ENCODE peak calls at places on chromosomes 2 and 18, in seven cellular contexts. S, G, F, P, N, B and D are unnamed samples.

GRCh38 chr2:129400825-129401224 is 578.6 kb upstream of the RAB6C start:
- DNase-seq in F (peak; percentile 13), P (no peak), G (no peak), N (no peak), B (no peak), S (no peak), D (no peak)

GRCh38 chr18:24234850-24235418 is 96.1 kb downstream of the CABYR start:
- DNase-seq in S (no peak), G (no peak), B (no peak), F (no peak), P (no peak), N (no peak), D (no peak)

GRCh38 chr2:118856978-118857676 is 9.7 kb upstream of the EN1 start:
- DNase-seq in B (no peak), S (no peak), N (no peak), F (no peak), P (no peak), G (peak; percentile 40), D (no peak)

GRCh38 chr2:47040662-47041061 is 114.4 kb downstream of the STPG4 start:
- DNase-seq in N (no peak), B (no peak), P (no peak), F (no peak), G (no peak), S (no peak), D (no peak)

GRCh38 chr2:239222346-239223028 is 178.3 kb downstream of the HDAC4 start:
- DNase-seq in B (no peak), N (no peak), P (peak; percentile 88), S (no peak), G (no peak), F (no peak), D (no peak)

GRCh38 chr2:110743600-110743999 is 11.2 kb downstream of the ACOXL start:
- DNase-seq in P (no peak), S (no peak), G (no peak), B (no peak), F (no peak), N (no peak), D (no peak)

GRCh38 chr18:55328301-55328700 is 259.7 kb downstream of the TCF4 start:
- DNase-seq in G (no peak), N (peak; percentile 24), B (no peak), P (peak; percentile 88), S (peak; percentile 83), F (no peak), D (no peak)

GRCh38 chr2:204218040-204218439 is 281.5 kb downstream of the ICOS start:
- DNase-seq in G (no peak), S (no peak), B (no peak), P (no peak), N (no peak), F (no peak), D (no peak)

GRCh38 chr2:54673501-54673998 is 49.9 kb upstream of the EML6 start:
- DNase-seq in F (no peak), S (no peak), N (peak; percentile 94), B (peak; percentile 87), G (peak; percentile 50), P (peak; percentile 94), D (peak; percentile 82)

GRCh38 chr2:164981217-164981990 is 26.1 kb upstream of the SLC38A11 start:
- DNase-seq in F (no peak), S (peak; percentile 66), N (peak; percentile 57), P (peak; percentile 49), B (no peak), G (no peak), D (no peak)

GRCh38 chr2:222477962-222478608 is 53.7 kb downstream of the SGPP2 start:
- DNase-seq in F (peak; percentile 33), G (no peak), S (no peak), B (no peak), N (no peak), P (no peak), D (no peak)

GRCh38 chr2:23550553-23550952 is 165.6 kb downstream of the KLHL29 start:
- DNase-seq in G (no peak), S (peak; percentile 48), F (no peak), N (no peak), P (no peak), B (no peak), D (no peak)

GRCh38 chr2:76197842-76198448 is 487.2 kb upstream of the GCFC2 start:
- DNase-seq in G (peak; percentile 8), N (peak; percentile 80), F (peak; percentile 80), B (peak; percentile 14), S (peak; percentile 37), P (peak; percentile 65), D (peak; percentile 69)

GRCh38 chr2:196372276-196372809 is 201.0 kb upstream of the STK17B start:
- DNase-seq in P (no peak), B (no peak), S (peak; percentile 31), N (no peak), G (no peak), F (no peak), D (no peak)

GRCh38 chr2:235091421-235091820 is 139.6 kb downstream of the SH3BP4 start:
- DNase-seq in P (peak; percentile 49), B (no peak), G (no peak), S (no peak), F (no peak), N (no peak), D (no peak)

GRCh38 chr2:26845021-26845420 is 2.9 kb upstream of the DPYSL5 start:
- DNase-seq in B (no peak), F (no peak), N (no peak), P (no peak), G (no peak), S (no peak), D (no peak)

DNA sequence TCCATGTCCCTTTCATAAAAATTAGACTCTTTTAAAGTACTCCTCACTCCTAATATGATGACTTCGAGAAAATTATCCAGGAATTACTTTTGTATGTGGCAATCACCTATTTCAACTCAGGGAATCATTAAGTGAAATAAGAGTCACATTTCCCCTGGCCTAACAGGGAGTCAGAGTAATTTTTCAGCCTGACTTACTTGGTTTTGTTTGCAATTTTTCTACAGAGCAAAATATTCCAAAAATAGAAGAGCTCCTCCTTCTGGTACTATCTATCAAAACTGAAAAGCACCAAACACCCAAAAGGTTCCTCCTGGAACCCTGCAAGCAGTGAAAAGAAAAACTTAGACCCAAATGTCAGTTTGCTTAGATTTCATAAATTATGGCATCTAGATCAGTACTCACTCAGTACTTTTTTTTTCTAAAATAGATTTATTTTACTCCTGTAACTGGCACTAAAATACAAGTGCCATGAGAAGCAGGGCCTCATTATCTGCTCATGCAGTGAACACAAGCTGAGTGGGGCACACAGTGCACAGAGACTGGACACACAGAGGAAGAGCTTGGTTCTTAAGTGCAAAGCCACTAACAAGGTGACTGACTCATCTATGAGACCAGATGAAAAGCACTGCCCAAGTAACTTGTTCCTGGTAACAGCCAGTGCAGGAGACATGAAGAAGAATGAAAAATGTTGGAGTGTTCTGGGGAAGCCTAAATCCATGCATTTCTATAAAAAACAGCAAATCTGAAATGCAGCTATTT is 28.7 kb downstream of the ACAA2 start:
- DNase-seq in G (no peak), N (peak; percentile 60), P (peak; percentile 54), F (no peak), S (peak; percentile 11), B (no peak), D (no peak)
- TF ChIP-seq CTCF in G (no peak), N (peak; percentile 25), P (peak; percentile 31), F (no peak), S (peak; percentile 38), B (no peak), D (no peak)

GRCh38 chr2:9109871-9110270 is 96.7 kb upstream of the ASAP2 start:
- DNase-seq in B (no peak), F (no peak), N (no peak), S (no peak), P (no peak), G (no peak), D (no peak)

GRCh38 chr2:9112079-9112721 is 94.4 kb upstream of the ASAP2 start:
- DNase-seq in S (peak; percentile 95), N (peak; percentile 98), B (no peak), G (no peak), F (no peak), P (peak; percentile 92), D (peak; percentile 3)

GRCh38 chr2:9110346-9110884 is 96.2 kb upstream of the ASAP2 start:
- DNase-seq in S (no peak), B (no peak), F (no peak), N (no peak), P (no peak), G (no peak), D (no peak)

GRCh38 chr2:9113262-9113661 is 93.3 kb upstream of the ASAP2 start:
- DNase-seq in N (no peak), G (no peak), S (no peak), B (no peak), F (no peak), P (no peak), D (no peak)

DNA sequence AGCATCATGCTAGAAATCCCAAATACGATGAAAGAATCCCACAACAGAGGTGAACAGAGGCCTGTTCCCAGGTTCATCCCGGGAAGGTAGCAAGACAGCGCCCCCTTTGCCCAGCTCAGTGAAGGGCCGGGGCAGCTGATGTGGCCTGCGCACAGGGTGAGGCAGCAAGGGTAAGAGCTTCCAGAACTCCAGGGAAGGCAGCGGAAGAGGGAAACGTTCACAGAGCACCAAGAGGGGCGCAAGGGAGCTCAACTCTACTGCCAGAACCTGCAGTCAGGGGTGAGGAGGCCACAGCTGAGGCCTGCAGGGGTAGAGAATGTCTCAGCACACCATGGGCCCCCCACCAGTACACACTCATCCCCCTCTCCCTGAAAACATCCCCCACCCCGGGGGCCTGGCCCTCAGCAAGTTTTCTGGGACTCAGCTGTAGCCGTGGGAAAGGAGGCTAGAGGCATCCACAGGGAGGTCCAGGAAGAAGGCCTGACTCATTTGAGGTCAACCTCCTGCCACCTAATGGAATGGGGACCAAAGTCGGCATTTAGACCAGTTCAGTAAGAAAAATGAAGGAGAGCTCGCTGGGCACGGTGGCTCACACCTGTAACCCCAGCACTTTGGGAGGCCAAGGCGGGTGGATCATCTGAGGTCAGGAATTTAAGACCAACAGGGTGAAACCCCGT is 95.6 kb upstream of the ASAP2 start:
- DNase-seq in N (peak; percentile 27), P (no peak), B (no peak), S (peak; percentile 43), F (peak; percentile 45), G (no peak), D (no peak)
- TF ChIP-seq CTCF in N (peak; percentile 27), P (no peak), B (peak; percentile 11), S (peak; percentile 29), F (peak; percentile 52), G (no peak), D (no peak)

DNA sequence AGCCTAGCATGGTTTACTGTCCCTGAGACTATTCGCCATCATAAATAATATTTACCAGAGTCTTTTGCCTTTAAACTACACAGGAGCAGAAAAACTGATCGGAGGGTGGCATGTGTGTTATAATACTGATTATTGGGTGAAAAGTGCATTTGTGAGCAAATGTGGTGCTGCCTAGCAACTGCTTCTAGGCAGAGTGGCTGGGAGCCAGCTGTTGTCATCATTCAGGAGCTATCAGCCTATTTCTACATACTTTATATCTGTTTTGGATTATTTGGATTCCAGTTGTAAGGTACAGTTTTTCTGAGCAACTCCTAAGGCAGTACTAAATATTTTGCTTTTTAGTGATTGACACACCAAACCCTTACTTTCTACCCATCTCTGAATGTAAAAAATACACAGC is 75.0 kb upstream of the MSTN start:
- DNase-seq in N (no peak), F (no peak), B (no peak), P (peak; percentile 71), S (peak; percentile 7), G (no peak), D (no peak)
- TF ChIP-seq CTCF in N (no peak), F (no peak), B (no peak), P (no peak), S (no peak), G (no peak), D (no peak)

DNA sequence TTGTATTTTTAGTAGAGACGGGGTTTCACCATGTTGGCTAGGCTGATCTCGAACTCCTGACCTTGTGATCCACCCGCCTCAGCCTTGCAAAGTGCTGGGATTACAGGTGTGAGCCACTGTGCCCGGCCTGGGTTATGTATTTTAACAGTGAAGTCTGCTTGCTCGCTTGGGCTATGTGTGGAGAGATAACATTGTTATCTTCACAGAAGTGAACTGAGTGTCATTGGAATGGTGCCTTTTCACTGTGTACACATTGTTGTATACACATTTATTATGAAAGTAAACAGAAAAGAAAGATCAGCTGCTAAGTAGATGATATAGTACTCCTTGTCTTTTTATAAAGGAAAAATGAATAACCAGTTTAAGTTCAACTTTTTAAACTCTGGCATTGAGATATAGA is 30.4 kb downstream of the RNF138 start:
- DNase-seq in P (no peak), F (no peak), B (no peak), G (no peak), N (no peak), S (no peak), D (no peak)
- TF ChIP-seq CTCF in P (no peak), F (no peak), B (no peak), G (no peak), N (no peak), S (no peak), D (no peak)